ENCODE peak calls at places on chromosomes 5 and 9, in ten cellular contexts. X is SK-MEL-5, S is heart left ventricle, J is HTR-8/SVneo, Q is AML-193, P is left cardiac atrium, B is NCI-H226, E is foreskin keratinocyte, N is B cell, F is iris pigment epithelial cell. G is an unnamed sample.

GRCh38 chr5:132688536-132689409 is 15.0 kb downstream of the IL4 start:
- DNase-seq in X (no peak), E (no peak), P (no peak), J (no peak), F (peak), S (no peak), N (no peak), Q (no peak), B (peak), G (no peak)

GRCh38 chr5:14364576-14365472 is 216.8 kb upstream of the OTULINL start:
- DNase-seq in X (peak), S (no peak), P (no peak), B (no peak), E (no peak), F (no peak), N (no peak), J (peak), Q (no peak), G (no peak)

GRCh38 chr9:135961811-135962695 is 880 bp upstream of the UBAC1 start:
- DNase-seq in Q (no peak), B (no peak), F (no peak), E (no peak), P (no peak), N (no peak), X (no peak), J (no peak), S (no peak), G (no peak)

GRCh38 chr9:124527781-124528180 is 20.6 kb upstream of the NR5A1 start:
- DNase-seq in B (no peak), X (no peak), J (no peak), N (no peak), E (no peak), P (no peak), F (peak), Q (no peak), S (no peak), G (no peak)

GRCh38 chr9:137302176-137303030 is at the start of gene NRARP:
- DNase-seq in P (peak), J (peak), N (peak), X (peak), F (peak), E (no peak), S (peak), Q (peak), B (peak), G (peak)

GRCh38 chr5:138103321-138103637 is 19.4 kb downstream of the WNT8A start:
- DNase-seq in F (no peak), S (no peak), B (no peak), N (no peak), P (no peak), Q (no peak), X (no peak), J (no peak), E (no peak), G (no peak)

GRCh38 chr5:530556-530955 is 6.3 kb upstream of the SLC9A3 start:
- DNase-seq in F (no peak), Q (no peak), N (no peak), E (no peak), J (no peak), S (peak), X (no peak), P (peak), B (no peak), G (no peak)

GRCh38 chr5:150946351-150946905 is 41.6 kb upstream of the ZNF300 start:
- DNase-seq in J (no peak), X (peak), B (no peak), S (peak), E (peak), F (peak), N (no peak), P (peak), Q (no peak), G (peak)

G was measured in putamen.